ENCODE peak calls at places on chromosome 2, in ten cellular contexts. U is GM23248, S is astrocyte, K is fibroblast of lung, Z is IMR-90, O is neural progenitor cell, Q is HCT116, R is endothelial cell of umbilical vein, Y is Karpas-422, W is DND-41. F is an unnamed sample. For H3K4me1, the result is how much of the 10 kb centered on the place peaks cover.

GRCh38 chr2:8535398-8535755 is 146.5 kb upstream of the ID2 start:
- DNase-seq in U (no peak), K (no peak), O (no peak), R (no peak), Z (no peak), W (no peak), Q (no peak), S (no peak), Y (no peak), F (no peak)

GRCh38 chr2:209614630-209615369 is 156.8 kb upstream of the UNC80 start:
- DNase-seq in R (no peak), U (no peak), Q (no peak), O (peak), Z (no peak), Y (no peak), K (no peak), W (no peak), S (peak), F (no peak)

GRCh38 chr2:133197156-133197555 is 371.1 kb downstream of the NCKAP5 start:
- DNase-seq in K (no peak), Z (no peak), S (no peak), Y (no peak), Q (no peak), O (no peak), W (no peak), U (no peak), R (no peak), F (peak)

GRCh38 chr2:122643725-122644329 is 888.4 kb downstream of the TSN start:
- DNase-seq in W (no peak), Q (no peak), K (peak), R (no peak), Y (no peak), U (peak), S (peak), Z (peak), O (no peak), F (peak)

GRCh38 chr2:81481242-81481993 is 1176.9 kb upstream of the LRRTM1 start:
- DNase-seq in Z (no peak), S (no peak), W (no peak), O (no peak), Q (no peak), K (no peak), U (no peak), Y (no peak), R (no peak), F (no peak)

GRCh38 chr2:159089543-159089942 is 121.1 kb downstream of the TANC1 start:
- DNase-seq in S (no peak), K (no peak), Q (no peak), Y (no peak), R (peak), W (no peak), Z (no peak), O (no peak), U (peak), F (no peak)

GRCh38 chr2:177669625-177670330 is 277.2 kb downstream of the AGPS start:
- DNase-seq in S (no peak), Q (no peak), K (no peak), R (no peak), Y (no peak), O (no peak), Z (no peak), W (no peak), U (no peak), F (no peak)

GRCh38 chr2:147033046-147033445 is 811.8 kb upstream of the ACVR2A start:
- DNase-seq in Q (no peak), Y (no peak), Z (no peak), O (no peak), W (no peak), S (peak), K (no peak), R (no peak), U (peak), F (no peak)

GRCh38 chr2:8309131-8309530 is 372.7 kb upstream of the ID2 start:
- DNase-seq in R (no peak), W (no peak), Q (no peak), K (no peak), Y (no peak), U (no peak), O (no peak), Z (no peak), S (no peak), F (no peak)

GRCh38 chr2:22261165-22261564 is 1123.8 kb upstream of the KLHL29 start:
- DNase-seq in S (no peak), U (no peak), Y (no peak), R (no peak), K (no peak), Q (no peak), W (no peak), Z (no peak), O (no peak), F (no peak)

GRCh38 chr2:47040662-47041061 is 114.4 kb downstream of the STPG4 start:
- DNase-seq in W (no peak), R (no peak), O (no peak), S (no peak), Y (no peak), U (no peak), Z (no peak), K (no peak), Q (no peak), F (no peak)

GRCh38 chr2:51103205-51103604 is 71.3 kb upstream of the NRXN1 start:
- DNase-seq in K (peak), W (no peak), U (peak), S (peak), O (peak), Y (no peak), Z (peak), R (peak), Q (peak), F (peak)

GRCh38 chr2:45691600-45691999 is 40.1 kb downstream of the PRKCE start:
- DNase-seq in Z (no peak), S (no peak), U (no peak), Q (no peak), Y (peak), R (no peak), W (no peak), O (no peak), K (no peak), F (no peak)

GRCh38 chr2:157441072-157441454 is 2.8 kb downstream of the CYTIP start:
- DNase-seq in S (no peak), R (peak), K (peak), W (no peak), U (no peak), O (no peak), Y (peak), Q (no peak), Z (no peak), F (no peak)

GRCh38 chr2:19881866-19882265 is 19.9 kb downstream of the TTC32 start:
- DNase-seq in S (no peak), O (no peak), R (no peak), K (no peak), Y (no peak), W (no peak), U (no peak), Z (no peak), Q (no peak), F (no peak)

GRCh38 chr2:40405440-40405839 is 46.5 kb downstream of the SLC8A1 start:
- DNase-seq in Y (no peak), K (no peak), Z (peak), R (no peak), W (no peak), Q (no peak), O (no peak), U (peak), S (peak), F (no peak)

GRCh38 chr2:180690611-180691010 is 289.8 kb upstream of the UBE2E3 start:
- DNase-seq in U (peak), O (no peak), S (no peak), Z (peak), K (peak), Y (no peak), Q (no peak), R (no peak), W (no peak), F (peak)

GRCh38 chr2:4140284-4140962 is 437.0 kb downstream of the DCDC2C start:
- DNase-seq in R (no peak), Q (no peak), O (no peak), Y (no peak), S (no peak), U (no peak), Z (no peak), K (no peak), W (no peak), F (no peak)

GRCh38 chr2:20373241-20373640 is 22.6 kb upstream of the PUM2 start:
- DNase-seq in W (no peak), R (no peak), Z (no peak), S (no peak), Q (no peak), U (no peak), Y (no peak), K (no peak), O (no peak), F (no peak)

GRCh38 chr2:177466337-177467195 is 74.0 kb downstream of the AGPS start:
- DNase-seq in S (peak), Y (no peak), U (no peak), K (no peak), Z (peak), Q (no peak), W (no peak), O (peak), R (no peak), F (no peak)

GRCh38 chr2:112480540-112481049 is 1.4 kb upstream of the TTL start:
- DNase-seq in O (peak), Z (no peak), W (no peak), Q (no peak), R (peak), K (no peak), Y (peak), U (no peak), S (no peak), F (no peak)

GRCh38 chr2:171086352-171087290 is 74.1 kb downstream of the TLK1 start:
- DNase-seq in O (peak), Y (peak), Z (peak), R (peak), K (peak), U (peak), W (peak), S (peak), Q (peak), F (peak)

GRCh38 chr2:160010361-160011145 is 51.9 kb downstream of the PLA2R1 start:
- DNase-seq in O (no peak), Z (peak), Y (no peak), Q (no peak), U (peak), R (no peak), K (no peak), S (no peak), W (no peak), F (no peak)

GRCh38 chr2:17313261-17313660 is 205.0 kb downstream of the RAD51AP2 start:
- DNase-seq in U (no peak), R (no peak), Y (no peak), S (no peak), Z (no peak), K (no peak), W (no peak), O (no peak), Q (no peak), F (no peak)

GRCh38 chr2:152222975-152223638 is 47.5 kb upstream of the STAM2 start:
- DNase-seq in W (no peak), K (peak), O (peak), Y (no peak), R (peak), Z (peak), U (peak), S (peak), Q (no peak), F (peak)

GRCh38 chr2:39127973-39128372 is 7.1 kb upstream of the SOS1 start:
- DNase-seq in K (peak), W (peak), S (no peak), Q (no peak), Z (peak), R (no peak), U (peak), O (no peak), Y (peak), F (peak)

GRCh38 chr2:1795842-1796580 is 51.7 kb upstream of the PXDN start:
- DNase-seq in Y (no peak), R (no peak), W (no peak), U (peak), S (no peak), Q (no peak), Z (no peak), O (no peak), K (peak), F (no peak)

GRCh38 chr2:156331572-156332451 is 709 bp downstream of the NR4A2 start:
- DNase-seq in K (peak), Q (no peak), U (peak), W (peak), R (peak), S (peak), O (peak), Y (no peak), Z (peak), F (peak)

GRCh38 chr2:102051659-102052366 is 60.1 kb downstream of the IL1R2 start:
- DNase-seq in Y (no peak), U (peak), Q (no peak), K (peak), S (peak), Z (peak), R (no peak), O (no peak), W (no peak), F (no peak)

GRCh38 chr2:216635701-216636541 is 2.7 kb downstream of the IGFBP2 start:
- DNase-seq in R (no peak), Z (no peak), U (no peak), Q (no peak), O (peak), K (no peak), W (peak), S (peak), Y (no peak), F (peak)

GRCh38 chr2:207334631-207335371 is 169.1 kb upstream of the KLF7 start:
- DNase-seq in U (peak), Z (peak), Y (no peak), R (peak), S (peak), K (peak), W (no peak), O (peak), Q (peak), F (peak)

GRCh38 chr2:240155080-240156025 is 14.9 kb upstream of the OTOS start:
- DNase-seq in Z (peak), W (no peak), K (no peak), Q (no peak), U (no peak), Y (no peak), O (peak), R (no peak), S (no peak), F (no peak)

DNA sequence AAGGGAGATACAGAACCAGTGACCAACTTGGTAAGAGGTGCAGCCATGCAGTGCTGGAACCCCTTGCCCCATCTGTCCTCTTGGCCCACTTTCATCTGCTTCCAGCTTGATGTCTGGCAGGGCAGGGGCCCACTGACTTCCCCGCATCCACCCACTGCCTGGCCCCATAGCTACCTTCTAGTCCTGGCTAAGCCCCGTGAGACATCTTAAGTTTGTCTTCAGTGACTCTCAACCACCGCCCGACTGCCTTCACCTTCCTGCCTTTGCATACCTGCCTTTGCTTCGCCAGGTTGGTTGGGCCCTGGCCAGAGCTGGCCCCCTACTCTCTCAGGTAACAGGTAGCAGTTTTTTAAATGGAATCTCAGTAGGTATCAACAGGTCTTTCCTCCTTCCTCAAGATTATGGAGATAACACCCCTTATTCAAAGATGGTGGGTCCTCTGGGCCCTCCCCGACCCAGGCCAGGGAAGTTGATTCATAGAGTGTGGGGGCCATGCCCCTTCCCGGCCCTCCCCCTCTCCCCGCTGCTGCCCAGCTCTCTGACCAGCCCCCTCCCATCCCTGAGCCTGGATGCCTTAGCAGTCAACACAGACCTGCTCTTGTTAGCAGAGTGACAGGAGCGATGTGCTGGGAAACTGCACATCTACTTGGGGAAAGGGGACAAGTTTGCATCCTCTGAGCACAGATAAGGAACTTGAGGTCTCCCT is 2.8 kb downstream of the ARID5A start:
- DNase-seq in Z (no peak), R (no peak), S (no peak), Y (no peak), K (no peak), U (no peak), W (no peak), Q (no peak), O (no peak), F (no peak)
- H3K4me1 ChIP-seq in Z (under half), R (under half), S (under half), Y (under half), K (under half), U (under half), W (under half), Q (under half), O (under half), F (under half)

DNA sequence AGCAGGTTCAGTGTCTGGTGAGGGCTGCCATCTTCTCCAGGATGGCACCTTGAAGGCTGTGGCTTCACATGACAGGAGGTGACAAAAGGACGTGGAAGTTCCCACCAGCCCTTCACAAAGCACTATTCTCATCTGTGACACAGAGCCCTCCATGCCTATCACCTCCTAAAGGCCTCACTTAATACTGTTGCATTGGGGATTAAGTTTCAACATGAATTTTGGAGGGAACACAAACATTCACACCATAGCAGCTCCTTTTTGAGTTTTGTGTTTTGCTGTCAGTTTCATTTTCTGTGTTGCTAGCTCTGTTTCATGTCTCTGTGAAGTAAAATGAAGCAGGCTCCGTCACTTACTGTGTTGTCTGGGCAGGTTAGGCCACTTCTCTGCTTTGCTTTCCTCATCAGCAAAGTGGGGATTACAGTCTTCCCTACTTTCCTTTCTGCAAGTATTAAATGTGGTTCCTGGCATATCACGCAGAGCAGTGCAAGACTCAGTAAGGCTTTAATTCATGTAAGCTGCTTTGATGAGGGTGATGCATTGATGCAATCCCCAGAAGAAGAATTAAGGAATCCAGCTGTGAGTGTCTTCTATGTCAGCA is 31.6 kb downstream of the LIMS1 start:
- DNase-seq in R (no peak), W (no peak), Y (no peak), S (no peak), Z (no peak), O (no peak), Q (no peak), K (no peak), U (no peak), F (no peak)
- H3K4me3 ChIP-seq in R (no peak), W (no peak), Y (no peak), S (no peak), Z (no peak), O (no peak), Q (no peak), K (no peak), U (no peak), F (no peak)

GRCh38 chr2:164903214-164903613 is 52.1 kb downstream of the SLC38A11 start:
- DNase-seq in R (peak), W (no peak), Z (peak), U (peak), S (peak), Q (no peak), Y (no peak), K (peak), O (no peak), F (peak)

GRCh38 chr2:164896226-164896625 is 54.6 kb upstream of the COBLL1 start:
- DNase-seq in O (no peak), K (peak), Q (no peak), Z (peak), R (no peak), U (peak), Y (no peak), W (no peak), S (no peak), F (no peak)

GRCh38 chr2:164896634-164897033 is 55.0 kb upstream of the COBLL1 start:
- DNase-seq in K (peak), Y (no peak), S (peak), Q (peak), Z (peak), W (no peak), R (peak), O (no peak), U (peak), F (peak)

GRCh38 chr2:164897521-164898260 is 56.1 kb upstream of the COBLL1 start:
- DNase-seq in O (no peak), K (no peak), U (no peak), W (no peak), Q (no peak), Z (no peak), R (no peak), Y (no peak), S (no peak), F (no peak)

DNA sequence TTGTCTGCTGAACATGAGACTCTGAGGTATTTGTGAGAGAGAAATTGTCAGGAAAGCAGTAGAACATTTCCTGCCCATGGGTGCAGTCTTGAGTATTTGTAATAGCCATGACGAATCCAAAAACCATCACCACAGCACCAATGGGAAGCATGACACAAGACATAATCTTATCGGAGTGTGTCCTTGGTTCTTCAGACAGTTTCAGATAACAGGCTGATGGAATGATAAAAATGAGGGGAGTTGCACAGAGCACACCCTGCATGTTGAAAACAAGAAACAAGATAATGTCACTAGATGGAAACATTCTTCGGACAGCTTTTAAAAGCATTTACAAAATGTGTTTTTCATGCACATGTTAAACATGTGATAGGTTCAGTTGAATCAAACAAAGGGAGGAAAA is 56.9 kb downstream of the SLC38A11 start:
- DNase-seq in R (peak), K (peak), U (peak), Q (no peak), O (no peak), S (peak), Z (peak), W (no peak), Y (no peak), F (no peak)
- H2AFZ ChIP-seq in R (peak), K (no peak), U (peak), Q (peak), O (no peak), S (no peak), Z (no peak), W (no peak), Y (no peak), F (no peak)

GRCh38 chr2:84999467-85000064 is 28.6 kb downstream of the KCMF1 start:
- DNase-seq in R (no peak), U (no peak), O (no peak), Z (no peak), Y (no peak), Q (no peak), S (no peak), K (no peak), W (no peak), F (no peak)
- H3K4me1 ChIP-seq in R (under half), U (half or more), O (under half), Z (under half), Y (under half), Q (under half), S (under half), K (under half), W (under half), F (under half)

DNA sequence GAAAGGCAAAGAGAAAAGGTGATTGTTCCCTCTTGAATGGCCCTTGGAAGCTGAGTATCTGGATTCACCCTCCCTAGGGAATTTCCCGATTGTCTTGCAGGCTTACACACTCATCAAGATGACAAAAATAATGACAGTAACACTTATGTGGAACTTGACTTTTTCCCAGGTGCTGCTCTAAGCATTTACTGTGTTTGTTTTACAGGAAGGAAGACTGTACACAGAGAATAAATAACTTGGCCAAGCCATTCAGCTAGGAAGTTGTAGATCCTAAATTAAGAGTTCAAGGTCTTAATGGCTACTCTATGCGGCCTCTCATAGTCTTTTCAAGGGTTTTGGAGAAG is 536 bp upstream of the DPP4 start:
- DNase-seq in S (no peak), U (peak), W (no peak), K (no peak), R (no peak), Z (no peak), Q (no peak), O (no peak), Y (no peak), F (no peak)
- H3K4me3 ChIP-seq in S (peak), U (peak), W (peak), K (peak), R (peak), Z (peak), Q (peak), O (peak), Y (no peak), F (no peak)

GRCh38 chr2:16002575-16002974 is 62.2 kb downstream of the MYCN start:
- DNase-seq in K (no peak), Q (no peak), S (no peak), O (no peak), Z (no peak), R (no peak), Y (no peak), U (no peak), W (no peak), F (no peak)
- H2AFZ ChIP-seq in K (no peak), Q (no peak), S (no peak), O (no peak), Z (no peak), R (no peak), Y (no peak), U (no peak), W (no peak), F (no peak)

GRCh38 chr2:12723741-12724463 is 7.2 kb downstream of the TRIB2 start:
- DNase-seq in R (no peak), K (no peak), Z (no peak), Q (no peak), Y (no peak), U (no peak), O (no peak), W (no peak), S (peak), F (no peak)
- H3K4me1 ChIP-seq in R (under half), K (under half), Z (under half), Q (under half), Y (half or more), U (under half), O (under half), W (half or more), S (half or more), F (under half)

GRCh38 chr2:162838141-162838500 is 446 bp downstream of the KCNH7 start:
- DNase-seq in Z (no peak), Q (no peak), U (no peak), S (no peak), O (no peak), Y (no peak), R (no peak), K (no peak), W (no peak), F (no peak)
- H3K4me3 ChIP-seq in Z (no peak), Q (no peak), U (no peak), S (peak), O (peak), Y (no peak), R (no peak), K (no peak), W (no peak), F (no peak)

F was measured in mammary epithelial cell.